ENCODE peak calls at places on chromosomes 3 and 15, in six cellular contexts. R is psoas muscle, C is heart right ventricle, A is hepatocyte, J is fibroblast of lung, Z is breast epithelium. X is an unnamed sample.
A peak's percentile ranks its signal among the peaks of the same experiment; 100 is the strongest.

GRCh38 chr15:73319460-73320245 is 49.1 kb downstream of the HCN4 start:
- DNase-seq in J (no peak), C (no peak), Z (peak; percentile 25), R (no peak), A (no peak), X (peak; percentile 2)

GRCh38 chr15:57367556-57367955 is 8.7 kb upstream of the CGNL1 start:
- DNase-seq in A (no peak), R (no peak), C (no peak), J (no peak), Z (no peak), X (no peak)

GRCh38 chr15:27457766-27458165 is 486.8 kb downstream of the GABRG3 start:
- DNase-seq in A (no peak), R (no peak), C (no peak), Z (no peak), J (no peak), X (no peak)

GRCh38 chr15:40080104-40080503 is 28.6 kb downstream of the BMF start:
- DNase-seq in Z (no peak), R (no peak), J (no peak), C (no peak), A (no peak), X (no peak)

GRCh38 chr3:143000525-143000924 is 845 bp upstream of the U2SURP start:
- DNase-seq in A (peak; percentile 58), R (no peak), J (no peak), C (no peak), Z (no peak), X (no peak)

GRCh38 chr3:100330651-100331050 is 3.9 kb upstream of the NIT2 start:
- DNase-seq in A (no peak), J (no peak), C (no peak), Z (no peak), R (no peak), X (no peak)

GRCh38 chr15:96326551-96327154 is 3.8 kb upstream of the NR2F2 start:
- DNase-seq in R (peak; percentile 63), J (peak; percentile 76), Z (peak; percentile 59), A (peak; percentile 66), C (no peak), X (no peak)

GRCh38 chr3:129417354-129417753 is 11.1 kb downstream of the EFCAB12 start:
- DNase-seq in C (no peak), A (no peak), Z (no peak), R (no peak), J (peak; percentile 88), X (no peak)

GRCh38 chr3:9666704-9667445 is 17.6 kb downstream of the MTMR14 start:
- DNase-seq in J (no peak), A (no peak), R (no peak), C (no peak), Z (no peak), X (no peak)

GRCh38 chr3:124263168-124263567 is 271.2 kb upstream of the ROPN1 start:
- DNase-seq in A (peak; percentile 20), Z (no peak), C (no peak), R (no peak), J (peak; percentile 97), X (no peak)

GRCh38 chr3:79390352-79390751 is 377.4 kb downstream of the ROBO1 start:
- DNase-seq in J (no peak), Z (no peak), R (no peak), A (no peak), C (no peak), X (no peak)

GRCh38 chr15:73710321-73710720 is 26.1 kb downstream of the CD276 start:
- DNase-seq in C (no peak), J (no peak), R (no peak), Z (no peak), A (no peak), X (no peak)

GRCh38 chr15:77991029-77991406 is 86.5 kb downstream of the TBC1D2B start:
- DNase-seq in C (no peak), J (no peak), A (no peak), Z (no peak), R (no peak), X (no peak)

GRCh38 chr3:11455977-11456376 is 183.8 kb downstream of the ATG7 start:
- DNase-seq in C (no peak), R (no peak), J (peak; percentile 94), A (peak; percentile 16), Z (no peak), X (no peak)

GRCh38 chr15:101148166-101148880 is 103.5 kb downstream of the CHSY1 start:
- DNase-seq in R (no peak), A (no peak), J (no peak), C (no peak), Z (peak; percentile 39), X (no peak)

GRCh38 chr3:106825962-106826605 is 551.2 kb upstream of the CCDC54 start:
- DNase-seq in A (peak; percentile 23), C (no peak), Z (no peak), R (no peak), J (peak; percentile 70), X (no peak)

GRCh38 chr3:161770532-161771386 is 274.2 kb downstream of the OTOL1 start:
- DNase-seq in J (peak; percentile 27), Z (no peak), C (no peak), A (no peak), R (no peak), X (no peak)

GRCh38 chr15:101116681-101116976 is 135.2 kb downstream of the CHSY1 start:
- DNase-seq in Z (no peak), C (no peak), A (no peak), R (no peak), J (no peak), X (no peak)

GRCh38 chr3:52816654-52817053 is 13.8 kb downstream of the ITIH4 start:
- DNase-seq in C (no peak), R (no peak), J (no peak), Z (no peak), A (no peak), X (no peak)
- TF ChIP-seq CTCF in C (no peak), R (no peak), J (no peak), Z (no peak), A (no peak), X (no peak)

GRCh38 chr3:177210744-177211502 is 13.6 kb upstream of the TBL1XR1 start:
- DNase-seq in R (no peak), J (no peak), C (no peak), A (no peak), Z (no peak), X (no peak)
- H3K27ac ChIP-seq in R (no peak overlapping the region), J (no peak overlapping the region), C (no peak overlapping the region), A (peak overlapping the region; percentile 83), Z (no peak overlapping the region), X (peak overlapping the region; percentile 30)

GRCh38 chr3:98188553-98188952 is 22.1 kb downstream of the OR5H15 start:
- DNase-seq in C (no peak), J (no peak), A (peak; percentile 8), R (no peak), Z (no peak), X (no peak)
- TF ChIP-seq CTCF in C (peak; percentile 8), J (no peak), A (peak; percentile 33), R (peak; percentile 14), Z (no peak), X (peak; percentile 44)

DNA sequence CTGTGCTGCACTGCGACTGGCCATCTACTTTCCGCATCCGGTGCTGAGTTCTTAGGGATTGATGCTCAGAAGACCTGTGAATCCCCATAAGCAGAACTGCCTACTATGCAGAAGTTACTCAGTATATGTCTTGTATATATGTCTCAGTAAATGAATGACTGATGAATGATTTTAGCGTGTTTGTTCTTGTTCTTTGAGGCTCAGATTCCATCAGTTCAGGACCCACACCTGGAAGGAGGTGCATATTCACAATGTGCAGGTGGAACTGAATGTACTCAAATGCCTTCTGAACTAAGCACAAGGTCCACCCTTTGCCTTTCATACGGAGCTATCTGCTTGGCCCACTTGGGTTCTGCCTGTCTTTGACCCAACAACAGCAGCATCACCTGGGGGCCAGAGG is 19.8 kb downstream of the TNFAIP8L3 start:
- DNase-seq in C (no peak), J (no peak), Z (no peak), R (no peak), A (no peak), X (no peak)
- H3K27ac ChIP-seq in C (peak overlapping the region; percentile 74), J (no peak overlapping the region), Z (no peak overlapping the region), R (no peak overlapping the region), A (no peak overlapping the region), X (no peak overlapping the region)

DNA sequence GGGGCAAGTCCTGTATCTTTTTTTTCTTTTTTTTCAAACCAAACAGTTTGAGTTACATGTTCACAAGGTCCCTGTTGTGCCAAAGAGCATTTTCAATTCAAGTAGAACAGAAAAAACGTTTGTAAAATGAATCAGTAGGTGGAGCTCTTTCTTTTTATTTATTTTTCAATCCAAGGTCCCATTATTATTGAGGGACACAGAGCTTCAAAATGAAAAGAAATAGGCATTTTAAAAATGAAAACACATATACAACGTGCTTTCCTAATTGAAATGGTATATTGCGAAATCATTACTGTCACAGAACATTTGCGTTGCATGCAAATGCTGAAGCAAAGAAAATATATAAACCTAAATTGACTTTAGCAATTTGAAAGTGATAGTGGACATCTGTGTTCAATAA is 711.0 kb downstream of the MECOM start:
- DNase-seq in A (no peak), Z (no peak), R (no peak), C (no peak), J (peak; percentile 91), X (no peak)
- TF ChIP-seq CTCF in A (peak; percentile 52), Z (no peak), R (no peak), C (peak; percentile 27), J (peak; percentile 27), X (peak; percentile 24)

DNA sequence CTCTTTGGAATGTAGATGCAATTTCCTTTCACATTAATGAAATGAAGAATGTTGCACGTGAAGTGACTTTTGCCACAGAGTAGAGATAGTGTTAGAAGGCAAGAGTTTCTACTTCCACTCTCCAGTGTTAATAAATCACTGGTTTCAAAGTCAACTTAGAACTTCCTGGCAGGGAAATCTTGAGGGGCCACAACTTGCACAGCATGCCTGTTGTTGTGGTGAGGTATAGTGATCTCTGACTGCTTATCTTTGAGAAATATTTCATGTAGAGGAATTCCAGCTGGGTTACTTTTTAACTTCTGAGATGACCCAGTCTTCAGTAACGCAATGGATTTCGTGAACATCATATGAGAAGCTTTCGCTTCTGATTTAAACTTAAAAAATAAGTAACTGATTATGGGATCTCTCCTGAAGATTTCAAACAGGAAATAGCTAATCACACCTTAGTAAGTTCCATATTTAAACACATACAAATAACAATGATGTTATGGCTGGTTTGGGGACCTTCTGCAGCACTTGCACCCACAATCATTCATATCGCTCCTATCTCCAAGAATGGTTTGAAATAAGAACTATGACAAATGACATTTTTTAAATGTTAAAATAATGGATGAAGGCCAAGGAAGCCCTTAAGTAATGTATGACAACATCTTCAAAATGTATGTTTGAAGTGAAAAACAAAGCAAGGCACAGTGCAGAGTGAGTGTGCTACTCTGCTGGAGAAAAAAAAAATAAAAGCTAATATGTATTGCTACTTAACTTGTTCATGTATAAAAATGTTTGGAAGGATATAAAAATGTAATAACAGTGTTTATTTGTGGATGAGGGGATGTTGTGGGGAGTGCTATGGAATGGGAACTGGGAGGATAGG is 726.5 kb upstream of the NECTIN3 start:
- DNase-seq in J (peak; percentile 15), R (no peak), A (peak; percentile 50), Z (no peak), C (no peak), X (no peak)
- H3K27ac ChIP-seq in J (no peak overlapping the region), R (no peak overlapping the region), A (peak overlapping the region; percentile 66), Z (no peak overlapping the region), C (no peak overlapping the region), X (no peak overlapping the region)

DNA sequence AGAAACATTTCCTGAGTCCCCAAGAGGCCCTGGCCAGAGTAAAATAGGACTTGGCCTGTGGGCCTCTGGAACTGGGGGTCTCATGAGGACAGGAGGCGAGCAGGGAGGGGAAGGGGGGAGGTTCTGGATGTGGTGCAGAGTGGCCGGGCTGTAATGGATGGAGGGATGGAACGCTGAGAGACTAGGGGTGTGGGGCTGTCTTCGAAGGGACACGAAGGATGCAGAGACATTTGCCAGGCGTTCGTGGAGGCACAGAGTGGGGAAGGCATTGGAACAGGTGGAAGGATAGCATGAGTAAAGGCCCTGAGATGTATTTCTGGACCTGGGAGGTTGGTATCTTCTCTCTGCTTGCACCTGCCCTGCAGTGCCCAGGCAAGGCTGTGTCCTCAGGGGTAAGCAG is 2.1 kb upstream of the LCTL start:
- DNase-seq in Z (peak; percentile 2), A (no peak), C (no peak), J (no peak), R (no peak), X (no peak)
- TF ChIP-seq CTCF in Z (no peak), A (no peak), C (no peak), J (no peak), R (no peak), X (no peak)

X was measured in dorsolateral prefrontal cortex.